ENCODE peak calls at places on chromosomes 6 and 20, in ten cellular contexts. Y is stimulated activated CD4-positive, alpha-beta T cell treated with anti-CD3 and anti-CD28 coated beads, Interleukin-1b, Interleukin-23, amount 100 ng/mL, for 1 hour; K is effector CD4-positive, alpha-beta T cell; W is occipital lobe; V is T-helper 17 cell; S is activated CD4-positive, alpha-beta T cell treated with anti-CD3 and anti-CD28 coated beads, Interleukin-2, amount 50 U/mL, for 48 hours; P is G401; F is activated effector memory CD4-positive, alpha-beta T cell treated with anti-CD3 and anti-CD28 coated beads, Interleukin-2, amount 50 U/mL, for 16 hours; B is NCI-H82; X is CD8-positive, alpha-beta memory T cell. U is an unnamed sample.
A peak's percentile ranks its signal among the peaks of the same experiment; 100 is the strongest.

GRCh38 chr20:50088022-50088421 is 24.9 kb downstream of the UBE2V1 start:
- DNase-seq in Y (no peak), K (no peak), W (no peak), V (no peak), S (no peak), P (no peak), F (no peak), B (no peak), X (no peak), U (no peak)

GRCh38 chr6:44012078-44012493 is 115.2 kb downstream of the MRPL14 start:
- DNase-seq in Y (no peak), K (no peak), W (no peak), V (no peak), S (no peak), P (no peak), F (peak; percentile 44), B (no peak), X (no peak), U (peak; percentile 1)

GRCh38 chr6:70884074-70884983 is 72.5 kb downstream of the B3GAT2 start:
- DNase-seq in Y (peak; percentile 16), K (peak; percentile 59), W (peak; percentile 21), V (peak; percentile 21), S (peak; percentile 40), P (peak; percentile 71), F (peak; percentile 79), B (peak; percentile 82), X (peak; percentile 40), U (peak; percentile 79)

GRCh38 chr6:46921731-46922130 is at the start of gene ADGRF5:
- DNase-seq in Y (no peak), K (no peak), W (no peak), V (no peak), S (no peak), P (no peak), F (no peak), B (no peak), X (no peak), U (no peak)

GRCh38 chr20:18091624-18092023 is 33.9 kb upstream of the OVOL2 start:
- DNase-seq in Y (no peak), K (no peak), W (no peak), V (no peak), S (no peak), P (no peak), F (no peak), B (no peak), X (no peak), U (no peak)

GRCh38 chr6:89475634-89476033 is 42.7 kb downstream of the ANKRD6 start:
- DNase-seq in Y (no peak), K (no peak), W (no peak), V (no peak), S (no peak), P (no peak), F (no peak), B (no peak), X (peak; percentile 1), U (no peak)

GRCh38 chr20:38857703-38858102 is 52.2 kb downstream of the PPP1R16B start:
- DNase-seq in Y (no peak), K (no peak), W (no peak), V (no peak), S (no peak), P (no peak), F (no peak), B (no peak), X (no peak), U (no peak)

GRCh38 chr6:14467591-14467990 is 350.0 kb downstream of the CD83 start:
- DNase-seq in Y (no peak), K (no peak), W (no peak), V (no peak), S (no peak), P (no peak), F (no peak), B (no peak), X (no peak), U (no peak)

GRCh38 chr6:137661601-137662000 is 167.4 kb upstream of the OLIG3 start:
- DNase-seq in Y (peak; percentile 41), K (peak; percentile 23), W (no peak), V (no peak), S (peak; percentile 41), P (no peak), F (peak; percentile 82), B (peak; percentile 40), X (peak; percentile 16), U (peak; percentile 24)

GRCh38 chr6:55918639-55919038 is 43.2 kb upstream of the BMP5 start:
- DNase-seq in Y (no peak), K (no peak), W (no peak), V (no peak), S (no peak), P (no peak), F (no peak), B (no peak), X (no peak), U (no peak)

GRCh38 chr6:159077123-159077522 is 32.3 kb upstream of the TAGAP start:
- DNase-seq in Y (no peak), K (no peak), W (no peak), V (no peak), S (no peak), P (no peak), F (peak; percentile 80), B (no peak), X (no peak), U (no peak)

GRCh38 chr6:150969901-150970300 is 104.4 kb downstream of the MTHFD1L start:
- DNase-seq in Y (no peak), K (no peak), W (no peak), V (no peak), S (no peak), P (no peak), F (no peak), B (peak; percentile 41), X (no peak), U (peak; percentile 73)

U was measured in WERI-Rb-1.